ENCODE peak calls at places on chromosomes 7 and 10, in six cellular contexts. W is heart left ventricle, U is neural progenitor cell, G is NCI-H345, O is aorta, H is sciatic nerve. T is an unnamed sample.

GRCh38 chr10:3776796-3777571 is 8.0 kb downstream of the KLF6 start:
- DNase-seq in W (no peak), U (no peak), G (no peak), O (peak), H (no peak), T (no peak)

GRCh38 chr7:90727412-90727811 is 131.3 kb downstream of the CDK14 start:
- DNase-seq in W (no peak), U (no peak), G (no peak), O (no peak), H (no peak), T (no peak)

GRCh38 chr7:151872531-151873401 is 4.1 kb downstream of the PRKAG2 start:
- DNase-seq in W (peak), U (no peak), G (no peak), O (peak), H (no peak), T (no peak)

GRCh38 chr7:151062399-151063211 is 3.2 kb downstream of the SLC4A2 start:
- DNase-seq in W (no peak), U (peak), G (no peak), O (no peak), H (no peak), T (no peak)

GRCh38 chr7:116697152-116697551 is 25.2 kb downstream of the MET start:
- DNase-seq in W (no peak), U (no peak), G (no peak), O (no peak), H (no peak), T (no peak)

GRCh38 chr10:72068901-72069446 is 19.4 kb downstream of the SPOCK2 start:
- DNase-seq in W (no peak), U (no peak), G (no peak), O (no peak), H (no peak), T (no peak)

GRCh38 chr10:8298871-8299570 is 244.5 kb downstream of the GATA3 start:
- DNase-seq in W (no peak), U (peak), G (no peak), O (no peak), H (no peak), T (no peak)

GRCh38 chr7:134502463-134502862 is 24.9 kb upstream of the AKR1B10 start:
- DNase-seq in W (no peak), U (no peak), G (no peak), O (peak), H (peak), T (no peak)

GRCh38 chr7:47088329-47089067 is 493.4 kb downstream of the TNS3 start:
- DNase-seq in W (peak), U (peak), G (peak), O (peak), H (peak), T (no peak)

GRCh38 chr10:86500846-86501245 is 20.7 kb downstream of the WAPL start:
- DNase-seq in W (no peak), U (no peak), G (no peak), O (no peak), H (no peak), T (no peak)

GRCh38 chr7:28081016-28081415 is 99.6 kb downstream of the JAZF1 start:
- DNase-seq in W (no peak), U (no peak), G (no peak), O (no peak), H (no peak), T (no peak)

GRCh38 chr7:42069625-42070024 is 167.4 kb downstream of the GLI3 start:
- DNase-seq in W (no peak), U (no peak), G (no peak), O (no peak), H (no peak), T (no peak)

GRCh38 chr10:114511875-114512274 is 107.6 kb upstream of the AFAP1L2 start:
- DNase-seq in W (no peak), U (no peak), G (no peak), O (no peak), H (no peak), T (no peak)

GRCh38 chr10:78337016-78337415 is 303.4 kb downstream of the RPS24 start:
- DNase-seq in W (no peak), U (no peak), G (no peak), O (no peak), H (peak), T (no peak)

GRCh38 chr10:104435822-104436221 is 82.2 kb downstream of the CFAP58 start:
- DNase-seq in W (no peak), U (no peak), G (no peak), O (no peak), H (no peak), T (no peak)

GRCh38 chr7:76281006-76281705 is 21.3 kb upstream of the HSPB1 start:
- DNase-seq in W (no peak), U (peak), G (no peak), O (no peak), H (no peak), T (no peak)